ENCODE peak calls at places on chromosomes 5 and 9, in eight cellular contexts. A, S, C, K, U, L, V and I are unnamed samples.
A peak's percentile ranks its signal among the peaks of the same experiment; 100 is the strongest.

GRCh38 chr5:144267961-144268513 is 97.4 kb downstream of the KCTD16 start:
- DNase-seq in V (no peak), C (no peak), S (no peak), U (no peak), K (no peak), A (no peak), L (no peak), I (no peak)

GRCh38 chr5:133155326-133155969 is 103.6 kb downstream of the HSPA4 start:
- DNase-seq in A (no peak), V (no peak), S (no peak), K (no peak), U (no peak), L (no peak), C (no peak), I (no peak)

GRCh38 chr5:137304227-137304874 is 194.8 kb downstream of the SPOCK1 start:
- DNase-seq in S (no peak), L (no peak), A (peak; percentile 81), U (no peak), K (no peak), C (no peak), V (no peak), I (no peak)

GRCh38 chr9:80646211-80646610 is 1043.1 kb downstream of the TLE1 start:
- DNase-seq in U (no peak), L (no peak), S (no peak), A (no peak), K (no peak), C (no peak), V (no peak), I (no peak)

GRCh38 chr5:134125195-134126015 is 10.9 kb downstream of the TCF7 start:
- DNase-seq in K (no peak), A (no peak), U (no peak), L (no peak), S (no peak), C (peak; percentile 75), V (peak; percentile 95), I (peak; percentile 92)

GRCh38 chr5:36891266-36891665 is 14.7 kb downstream of the NIPBL start:
- DNase-seq in U (no peak), C (no peak), A (no peak), V (no peak), S (no peak), K (no peak), L (no peak), I (no peak)

GRCh38 chr5:15234366-15234765 is 265.6 kb upstream of the FBXL7 start:
- DNase-seq in C (no peak), V (no peak), S (peak; percentile 51), U (no peak), K (no peak), A (no peak), L (no peak), I (no peak)

GRCh38 chr5:100827481-100827889 is 75.6 kb downstream of the ST8SIA4 start:
- DNase-seq in A (peak; percentile 42), C (no peak), V (no peak), L (peak; percentile 50), S (no peak), K (no peak), U (peak; percentile 96), I (no peak)

GRCh38 chr9:110088099-110088498 is 119.9 kb downstream of the C9orf152 start:
- DNase-seq in V (no peak), C (no peak), S (no peak), U (peak; percentile 21), A (no peak), K (no peak), L (peak; percentile 20), I (no peak)

GRCh38 chr9:96256800-96257199 is 45.2 kb downstream of the HSD17B3 start:
- DNase-seq in L (no peak), V (no peak), C (no peak), S (no peak), U (peak; percentile 25), A (no peak), K (no peak), I (no peak)

GRCh38 chr9:109861499-109861898 is 81.5 kb downstream of the PALM2AKAP2 start:
- DNase-seq in L (no peak), V (peak; percentile 93), S (no peak), U (no peak), A (no peak), K (no peak), C (no peak), I (no peak)

GRCh38 chr5:172399336-172399735 is 55.0 kb downstream of the SH3PXD2B start:
- DNase-seq in K (no peak), U (no peak), V (no peak), L (no peak), A (no peak), C (no peak), S (no peak), I (no peak)

GRCh38 chr9:134059661-134060395 is 8.0 kb downstream of the BRD3 start:
- DNase-seq in U (no peak), A (no peak), V (no peak), K (no peak), S (peak; percentile 49), L (peak; percentile 76), C (no peak), I (no peak)

GRCh38 chr9:134059188-134059641 is 8.6 kb downstream of the BRD3 start:
- DNase-seq in U (no peak), K (no peak), L (no peak), A (peak; percentile 13), V (no peak), C (no peak), S (peak; percentile 45), I (no peak)

GRCh38 chr9:134057311-134057665 is 10.5 kb downstream of the BRD3 start:
- DNase-seq in A (no peak), S (no peak), C (no peak), V (no peak), L (no peak), K (no peak), U (no peak), I (no peak)

GRCh38 chr9:134057751-134058701 is 9.8 kb downstream of the BRD3 start:
- DNase-seq in S (peak; percentile 47), U (no peak), V (no peak), C (no peak), A (no peak), L (no peak), K (no peak), I (no peak)

DNA sequence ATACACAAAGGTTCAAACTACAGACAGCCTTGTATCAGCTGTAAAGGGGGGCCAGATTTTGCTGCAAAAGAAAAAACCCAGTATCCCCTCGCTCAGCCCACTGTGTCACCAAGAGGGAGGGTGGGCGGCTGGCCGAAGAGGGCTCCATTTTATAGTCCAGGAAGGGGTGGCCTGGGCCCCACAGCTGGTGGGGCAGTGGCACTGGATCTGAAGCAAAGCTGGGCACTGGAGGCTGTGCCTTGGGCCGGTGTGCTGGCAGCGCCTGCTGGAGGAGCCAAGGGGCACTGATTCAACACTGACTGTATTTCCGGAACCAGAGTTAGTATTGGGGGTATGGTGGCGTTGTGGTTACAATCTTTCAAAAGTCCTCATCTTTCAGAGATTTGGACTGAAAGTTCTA is 9.1 kb downstream of the BRD3 start:
- DNase-seq in L (no peak), A (peak; percentile 11), U (no peak), C (no peak), K (no peak), S (peak; percentile 43), V (peak; percentile 24), I (peak; percentile 57)
- TF ChIP-seq CTCF in L (no peak), A (no peak), U (no peak), C (no peak), K (peak; percentile 10), S (no peak), V (peak; percentile 15), I (peak; percentile 41)

GRCh38 chr9:5265939-5266338 is 34.7 kb downstream of the INSL4 start:
- DNase-seq in S (peak; percentile 49), A (no peak), L (peak; percentile 12), U (no peak), V (no peak), K (no peak), C (no peak), I (no peak)
- TF ChIP-seq CTCF in S (peak; percentile 44), A (no peak), L (peak; percentile 63), U (peak; percentile 21), V (no peak), K (no peak), C (no peak), I (no peak)

GRCh38 chr5:136137497-136138220 is 5.0 kb downstream of the SMAD5 start:
- DNase-seq in A (no peak), L (no peak), S (no peak), V (peak; percentile 13), C (no peak), U (no peak), K (no peak), I (no peak)

GRCh38 chr5:136143763-136144162 is 11.1 kb downstream of the SMAD5 start:
- DNase-seq in A (no peak), L (no peak), S (no peak), V (peak; percentile 13), C (no peak), K (no peak), U (no peak), I (no peak)

GRCh38 chr5:136145030-136145429 is 12.4 kb downstream of the SMAD5 start:
- DNase-seq in K (no peak), C (no peak), A (no peak), L (no peak), U (no peak), S (no peak), V (no peak), I (no peak)

GRCh38 chr5:136143312-136143711 is 10.7 kb downstream of the SMAD5 start:
- DNase-seq in U (no peak), A (no peak), S (no peak), C (no peak), K (no peak), V (no peak), L (no peak), I (no peak)

DNA sequence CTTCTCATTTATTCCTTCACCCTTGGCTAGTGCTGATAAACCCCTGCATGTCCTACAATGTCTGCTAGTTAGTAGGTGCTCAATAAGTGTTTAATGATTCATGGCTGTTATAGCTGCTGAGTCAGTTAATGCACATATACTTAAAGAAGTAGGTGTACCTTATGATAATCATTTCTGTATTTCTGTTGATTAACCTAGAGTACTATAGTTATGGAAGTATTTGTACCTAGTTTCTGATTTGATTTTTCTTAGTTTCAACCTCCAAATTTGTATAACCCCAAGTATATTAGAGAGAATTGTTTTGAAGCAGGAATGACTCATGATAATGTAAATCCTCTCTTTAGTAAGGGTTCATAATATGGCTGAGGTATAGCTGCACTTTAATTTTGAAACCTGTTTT is 8.9 kb downstream of the SMAD5 start:
- DNase-seq in C (no peak), A (no peak), V (no peak), L (no peak), S (no peak), K (no peak), U (no peak), I (no peak)
- TF ChIP-seq CTCF in C (no peak), A (no peak), V (no peak), L (no peak), S (no peak), K (no peak), U (no peak), I (no peak)

DNA sequence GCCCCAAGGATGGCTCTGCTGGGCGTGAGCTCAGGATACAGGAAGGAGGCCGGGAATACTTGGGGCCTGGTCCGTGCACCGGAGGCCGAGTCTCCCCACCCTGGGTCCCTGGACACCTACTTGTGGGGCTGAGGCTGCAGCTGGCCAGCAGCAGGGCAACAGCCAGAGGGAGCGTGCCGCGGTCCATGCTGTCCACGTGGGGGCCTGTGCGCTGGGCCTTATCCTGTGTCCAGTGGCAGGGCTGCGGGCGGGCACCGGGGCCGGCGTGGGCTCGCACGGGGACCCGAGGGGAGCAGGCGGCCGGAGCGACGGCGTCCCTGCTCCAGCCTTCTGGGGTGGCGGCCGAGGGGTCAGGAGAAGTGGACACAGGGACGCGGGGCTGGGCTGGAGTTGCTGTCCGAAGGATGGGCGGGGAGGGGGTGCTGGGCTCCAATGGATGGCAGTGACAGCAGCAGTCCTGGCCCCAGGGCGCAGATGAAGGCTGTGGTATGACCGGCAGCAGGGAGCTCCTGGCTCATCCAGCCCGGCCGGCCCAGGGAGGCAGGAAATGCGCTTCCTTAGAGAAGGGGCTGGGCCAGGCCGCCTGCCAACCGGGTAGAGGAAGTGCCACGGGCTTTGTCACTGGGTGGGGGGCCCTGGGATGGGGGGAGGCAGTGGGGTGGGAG is at the start of gene ENG:
- DNase-seq in K (no peak), A (peak; percentile 64), U (peak; percentile 78), S (no peak), V (peak; percentile 71), L (no peak), C (no peak), I (peak; percentile 63)
- TF ChIP-seq CTCF in K (no peak), A (no peak), U (peak; percentile 14), S (no peak), V (peak; percentile 23), L (no peak), C (peak; percentile 21), I (peak; percentile 46)